ENCODE peak calls at places on chromosomes 11 and 22, in four cellular contexts. W is NCI-H774, N is stromal cell of bone marrow, H is spleen. U is an unnamed sample.

GRCh38 chr11:35932641-35933571 is 11.0 kb upstream of the LDLRAD3 start:
- DNase-seq in W (no peak), N (no peak), H (no peak), U (no peak)

GRCh38 chr22:18096823-18097222 is 13.8 kb upstream of the TUBA8 start:
- DNase-seq in W (no peak), N (no peak), H (no peak), U (no peak)

GRCh38 chr11:124123587-124123986 is 8.3 kb downstream of the VWA5A start:
- DNase-seq in W (peak), N (no peak), H (no peak), U (no peak)

GRCh38 chr11:11605821-11606450 is 15.9 kb downstream of the GALNT18 start:
- DNase-seq in W (peak), N (no peak), H (no peak), U (no peak)

GRCh38 chr22:40367342-40367741 is 3.1 kb upstream of the SGSM3 start:
- DNase-seq in W (no peak), N (no peak), H (no peak), U (no peak)

GRCh38 chr11:8271106-8271886 is 7.6 kb upstream of the LMO1 start:
- DNase-seq in W (no peak), N (no peak), H (peak), U (no peak)

GRCh38 chr11:41879186-41879738 is 419.8 kb upstream of the LRRC4C start:
- DNase-seq in W (no peak), N (peak), H (no peak), U (no peak)

GRCh38 chr22:26287382-26288228 is 118.3 kb downstream of the SEZ6L start:
- DNase-seq in W (no peak), N (no peak), H (no peak), U (no peak)

GRCh38 chr11:57311109-57311936 is 13.4 kb downstream of the TNKS1BP1 start:
- DNase-seq in W (peak), N (peak), H (peak), U (peak)

GRCh38 chr22:37483594-37484114 is 2.5 kb downstream of the MFNG start:
- DNase-seq in W (no peak), N (no peak), H (no peak), U (peak)

GRCh38 chr11:111325259-111325658 is 26.9 kb downstream of the POU2AF3 start:
- DNase-seq in W (no peak), N (no peak), H (no peak), U (no peak)

GRCh38 chr11:97269527-97269926 is 879.7 kb downstream of the JRKL start:
- DNase-seq in W (no peak), N (no peak), H (no peak), U (peak)

GRCh38 chr11:46381836-46382643 is 571 bp downstream of the MDK start:
- DNase-seq in W (no peak), N (no peak), H (peak), U (peak)

GRCh38 chr11:111846640-111847039 is 24.7 kb downstream of the ALG9 start:
- DNase-seq in W (no peak), N (no peak), H (no peak), U (no peak)

U was measured in NCI-H526.